ENCODE peak calls at places on chromosomes 1 and 21, in five cellular contexts. K is PC-3, N is right lobe of liver, J is dorsolateral prefrontal cortex, Y is colonic mucosa. E is an unnamed sample.

GRCh38 chr21:15285567-15285966 is 220.8 kb upstream of the NRIP1 start:
- DNase-seq in K (no peak), N (no peak), J (no peak), Y (no peak), E (no peak)

GRCh38 chr1:229640455-229640854 is 14.4 kb downstream of the URB2 start:
- DNase-seq in K (no peak), N (no peak), J (no peak), Y (peak; percentile 37), E (no peak)

GRCh38 chr1:221336141-221336540 is 405.7 kb downstream of the DUSP10 start:
- DNase-seq in K (no peak), N (no peak), J (no peak), Y (no peak), E (no peak)

GRCh38 chr1:100249537-100250257 is at the start of gene DBT:
- DNase-seq in K (peak; percentile 94), N (peak; percentile 93), J (peak; percentile 97), Y (peak; percentile 97), E (peak; percentile 97)

GRCh38 chr1:14653461-14653960 is 55.0 kb downstream of the KAZN start:
- DNase-seq in K (peak; percentile 85), N (no peak), J (no peak), Y (no peak), E (no peak)

GRCh38 chr1:110485725-110486124 is 33.2 kb downstream of the KCNA10 start:
- DNase-seq in K (no peak), N (no peak), J (no peak), Y (no peak), E (no peak)

GRCh38 chr1:204920967-204921366 is 50.3 kb downstream of the NFASC start:
- DNase-seq in K (no peak), N (peak; percentile 55), J (no peak), Y (peak; percentile 53), E (no peak)

GRCh38 chr1:165843304-165843703 is 15.9 kb downstream of the UCK2 start:
- DNase-seq in K (peak; percentile 46), N (no peak), J (no peak), Y (no peak), E (no peak)

GRCh38 chr21:29293495-29293894 is 5.2 kb upstream of the BACH1 start:
- DNase-seq in K (no peak), N (no peak), J (no peak), Y (no peak), E (no peak)

GRCh38 chr1:93394514-93394913 is 48.8 kb downstream of the DR1 start:
- DNase-seq in K (peak; percentile 19), N (no peak), J (no peak), Y (no peak), E (no peak)

GRCh38 chr1:32539584-32540571 is 651 bp downstream of the ZBTB8A start:
- DNase-seq in K (peak; percentile 50), N (peak; percentile 35), J (no peak), Y (peak; percentile 34), E (peak; percentile 56)

GRCh38 chr1:196393742-196394141 is 214.5 kb downstream of the KCNT2 start:
- DNase-seq in K (peak; percentile 60), N (peak; percentile 49), J (no peak), Y (no peak), E (peak; percentile 12)

GRCh38 chr1:236381565-236382158 is 12.4 kb upstream of the EDARADD start:
- DNase-seq in K (no peak), N (no peak), J (no peak), Y (no peak), E (no peak)

GRCh38 chr1:55444660-55445059 is 229.5 kb upstream of the USP24 start:
- DNase-seq in K (no peak), N (no peak), J (no peak), Y (no peak), E (no peak)

GRCh38 chr1:182752077-182752826 is 37.3 kb upstream of the NPL start:
- DNase-seq in K (no peak), N (no peak), J (peak; percentile 43), Y (no peak), E (peak; percentile 52)

GRCh38 chr1:29933110-29933509 is 696.8 kb downstream of the PTPRU start:
- DNase-seq in K (peak; percentile 68), N (no peak), J (no peak), Y (no peak), E (no peak)

GRCh38 chr1:225651872-225652725 is 824 bp downstream of the ENAH start:
- DNase-seq in K (peak; percentile 31), N (peak; percentile 42), J (no peak), Y (peak; percentile 60), E (no peak)

GRCh38 chr21:35738342-35738961 is 321.9 kb downstream of the SETD4 start:
- DNase-seq in K (peak; percentile 27), N (no peak), J (no peak), Y (no peak), E (no peak)

GRCh38 chr1:93874025-93874651 is 4.9 kb downstream of the DNTTIP2 start:
- DNase-seq in K (peak; percentile 84), N (no peak), J (no peak), Y (no peak), E (no peak)

GRCh38 chr1:28171246-28171645 is 5.2 kb downstream of the PTAFR start:
- DNase-seq in K (no peak), N (no peak), J (no peak), Y (no peak), E (no peak)

GRCh38 chr1:3076388-3076740 is 7.4 kb downstream of the PRDM16 start:
- DNase-seq in K (no peak), N (no peak), J (no peak), Y (no peak), E (no peak)
- H3K27ac ChIP-seq in K (no peak overlapping the region), N (no peak overlapping the region), J (no peak overlapping the region), Y (no peak overlapping the region), E (no peak overlapping the region)

GRCh38 chr1:172530000-172530399 is 3.0 kb upstream of the SUCO start:
- DNase-seq in K (peak; percentile 98), N (no peak), J (no peak), Y (no peak), E (no peak)
- TF ChIP-seq CTCF in K (no peak), N (no peak), J (no peak), Y (no peak), E (no peak)

GRCh38 chr1:248838357-248839167 is 538 bp downstream of the ZNF672 start:
- DNase-seq in K (peak; percentile 99), N (peak; percentile 93), J (peak; percentile 87), Y (peak; percentile 93), E (peak; percentile 92)

GRCh38 chr1:248841702-248842395 is 3.8 kb downstream of the ZNF672 start:
- DNase-seq in K (peak; percentile 53), N (no peak), J (no peak), Y (peak; percentile 36), E (peak; percentile 63)

GRCh38 chr1:248842781-248843331 is 4.8 kb downstream of the ZNF672 start:
- DNase-seq in K (no peak), N (no peak), J (no peak), Y (no peak), E (no peak)

GRCh38 chr1:248839168-248839555 is 1.1 kb downstream of the ZNF672 start:
- DNase-seq in K (no peak), N (no peak), J (no peak), Y (no peak), E (no peak)

DNA sequence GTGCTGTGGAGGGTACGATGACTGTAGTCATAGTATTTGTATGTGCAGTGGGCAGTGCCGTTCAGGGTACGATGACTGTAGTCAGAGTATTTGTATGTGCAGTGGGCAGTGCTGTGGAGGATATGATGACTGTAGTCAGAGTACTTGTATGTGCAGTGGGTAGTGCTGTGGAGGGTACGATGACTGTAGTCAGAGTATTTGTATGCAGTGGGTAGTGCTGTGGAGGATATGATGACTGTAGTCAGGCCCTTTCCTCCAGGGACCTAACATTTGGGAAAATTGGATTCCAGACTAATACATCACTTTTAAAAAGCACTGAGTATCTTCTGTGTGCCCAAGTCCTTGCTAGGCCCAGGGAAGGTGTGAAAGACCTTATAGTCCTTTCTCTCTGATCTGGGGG is 2.9 kb downstream of the ZNF672 start:
- DNase-seq in K (no peak), N (no peak), J (no peak), Y (no peak), E (no peak)
- H3K27ac ChIP-seq in K (no peak overlapping the region), N (no peak overlapping the region), J (no peak overlapping the region), Y (no peak overlapping the region), E (peak overlapping the region; percentile 72)

GRCh38 chr1:172954476-172955150 is 96.1 kb downstream of the TNFSF18 start:
- DNase-seq in K (no peak), N (no peak), J (no peak), Y (no peak), E (no peak)
- TF ChIP-seq CTCF in K (no peak), N (no peak), J (no peak), Y (no peak), E (no peak)